ENCODE peak calls at places on chromosomes 5 and 9, in eight cellular contexts. Y is SK-N-SH, N is MM.1S, S is OCI-LY7, Q is GM23338, P is PC-3, U is neural progenitor cell, D is HCT116. I is an unnamed sample. For H3K4me1, the result is how much of the 10 kb centered on the place peaks cover.

GRCh38 chr9:23826120-23826629 is at the start of gene ELAVL2:
- DNase-seq in Y (peak), N (no peak), S (no peak), Q (peak), P (peak), U (peak), D (no peak), I (peak)

GRCh38 chr9:121692606-121693505 is 41.4 kb downstream of the DAB2IP start:
- DNase-seq in Y (no peak), N (no peak), S (no peak), Q (peak), P (peak), U (peak), D (peak), I (peak)

GRCh38 chr5:149240354-149240998 is 31.2 kb upstream of the AFAP1L1 start:
- DNase-seq in Y (no peak), N (no peak), S (no peak), Q (no peak), P (no peak), U (no peak), D (no peak), I (no peak)

GRCh38 chr5:143386725-143387124 is 16.8 kb downstream of the NR3C1 start:
- DNase-seq in Y (no peak), N (no peak), S (no peak), Q (no peak), P (no peak), U (no peak), D (no peak), I (no peak)

GRCh38 chr5:180211761-180212035 is 2.7 kb upstream of the RASGEF1C start:
- DNase-seq in Y (no peak), N (no peak), S (no peak), Q (no peak), P (no peak), U (no peak), D (no peak), I (no peak)

GRCh38 chr9:76610009-76610352 is 151.0 kb downstream of the GCNT1 start:
- DNase-seq in Y (no peak), N (no peak), S (no peak), Q (no peak), P (no peak), U (no peak), D (no peak), I (peak)

GRCh38 chr9:121529237-121529987 is 29.8 kb upstream of the GGTA1 start:
- DNase-seq in Y (peak), N (no peak), S (no peak), Q (no peak), P (peak), U (no peak), D (no peak), I (peak)

GRCh38 chr5:98713027-98713426 is 60.4 kb upstream of the RGMB start:
- DNase-seq in Y (no peak), N (no peak), S (no peak), Q (no peak), P (no peak), U (no peak), D (no peak), I (no peak)

GRCh38 chr5:160923927-160924705 is 72.1 kb upstream of the ATP10B start:
- DNase-seq in Y (no peak), N (no peak), S (no peak), Q (peak), P (peak), U (peak), D (no peak), I (peak)

GRCh38 chr5:169762338-169763095 is 125.4 kb downstream of the DOCK2 start:
- DNase-seq in Y (no peak), N (no peak), S (no peak), Q (no peak), P (peak), U (no peak), D (no peak), I (no peak)

GRCh38 chr9:97963232-97963631 is 19.9 kb upstream of the ANP32B start:
- DNase-seq in Y (no peak), N (no peak), S (no peak), Q (no peak), P (no peak), U (no peak), D (no peak), I (no peak)

GRCh38 chr5:11477786-11478185 is 426.5 kb downstream of the CTNND2 start:
- DNase-seq in Y (no peak), N (no peak), S (no peak), Q (no peak), P (no peak), U (no peak), D (no peak), I (no peak)

GRCh38 chr5:11482011-11482410 is 422.2 kb downstream of the CTNND2 start:
- DNase-seq in Y (no peak), N (no peak), S (no peak), Q (no peak), P (no peak), U (no peak), D (no peak), I (no peak)

GRCh38 chr5:11476866-11477265 is 427.4 kb downstream of the CTNND2 start:
- DNase-seq in Y (no peak), N (no peak), S (no peak), Q (no peak), P (no peak), U (no peak), D (no peak), I (no peak)
- TF ChIP-seq CTCF in Y (no peak), N (no peak), S (no peak), Q (no peak), P (no peak), U (no peak), D (no peak), I (no peak)

DNA sequence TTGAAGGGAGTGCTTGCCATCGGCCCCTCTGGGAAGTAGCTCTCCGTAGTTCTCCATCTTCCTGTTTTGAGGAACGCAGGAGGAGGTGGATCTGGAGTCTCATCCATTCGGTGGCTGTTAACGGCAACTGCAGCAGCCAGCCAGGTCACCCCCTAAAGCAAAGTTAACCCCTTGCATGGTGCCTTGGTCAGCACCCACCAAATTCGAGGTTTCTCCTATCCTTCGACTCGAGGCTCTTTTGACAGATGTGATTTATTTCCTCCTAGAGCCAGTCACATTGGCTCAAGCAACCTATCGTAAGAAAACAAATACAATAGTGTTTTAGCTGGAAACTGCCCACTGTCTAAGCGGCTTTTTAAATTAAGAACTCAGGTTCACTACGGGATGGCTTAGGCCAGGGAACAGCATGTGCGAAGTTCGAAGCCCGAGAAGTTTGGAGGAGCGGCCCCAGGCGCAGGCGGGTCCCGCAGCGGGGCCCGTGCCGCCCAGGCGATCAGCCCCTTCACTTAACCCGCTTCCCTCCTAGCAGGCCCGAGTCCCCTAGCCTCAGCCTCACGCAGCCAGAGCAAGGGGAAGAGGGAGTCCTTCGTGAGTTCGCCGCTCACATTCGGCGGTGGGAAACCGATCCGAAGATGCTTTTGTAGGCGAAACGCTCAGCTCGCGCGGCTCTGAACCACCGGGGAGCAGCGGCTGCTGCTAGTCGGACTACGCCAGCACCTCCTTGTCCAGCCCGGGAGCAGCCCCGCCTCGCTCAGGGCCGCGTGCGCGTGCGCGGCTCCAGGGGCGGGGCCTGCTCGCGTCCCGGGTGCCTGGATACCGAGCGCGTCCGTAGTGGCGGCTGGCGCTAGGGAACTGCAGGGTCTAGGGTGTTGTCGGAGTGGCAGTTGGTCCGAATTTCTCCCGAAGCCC is at the start of gene ROPN1L:
- DNase-seq in Y (peak), N (peak), S (peak), Q (peak), P (peak), U (peak), D (peak), I (peak)
- H3K4me1 ChIP-seq in Y (under half), N (under half), S (under half), Q (under half), P (under half), U (under half), D (under half), I (under half)

DNA sequence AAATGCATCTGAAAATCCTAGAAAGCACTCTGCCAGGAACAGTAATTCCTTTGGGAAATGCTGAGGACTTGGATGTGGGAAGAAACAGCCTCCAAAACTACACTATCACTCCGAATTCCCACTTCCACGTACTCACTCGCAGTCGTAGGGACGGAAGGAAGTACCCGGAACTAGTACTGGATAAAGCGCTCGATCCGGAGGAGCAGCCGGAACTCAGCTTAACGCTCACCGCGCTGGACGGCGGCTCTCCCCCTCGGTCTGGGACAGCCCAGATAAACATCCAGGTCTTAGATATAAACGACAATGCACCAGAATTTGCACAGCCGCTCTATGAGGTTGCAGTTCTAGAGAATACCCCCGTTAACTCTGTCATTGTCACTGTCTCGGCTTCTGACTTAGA is 786 bp downstream of the PCDHB3 start:
- DNase-seq in Y (peak), N (no peak), S (no peak), Q (peak), P (no peak), U (no peak), D (no peak), I (no peak)
- TF ChIP-seq EZH2phosphoT487 in Y (no peak), N (no peak), S (no peak), Q (no peak), P (no peak), U (no peak), D (no peak), I (no peak)

GRCh38 chr5:123091258-123091987 is 2.4 kb downstream of the PRDM6 start:
- DNase-seq in Y (no peak), N (no peak), S (no peak), Q (no peak), P (no peak), U (no peak), D (no peak), I (no peak)

GRCh38 chr5:123088031-123088805 is 823 bp upstream of the PRDM6 start:
- DNase-seq in Y (peak), N (no peak), S (no peak), Q (peak), P (no peak), U (peak), D (no peak), I (peak)

GRCh38 chr5:123089971-123090640 is 1.1 kb downstream of the PRDM6 start:
- DNase-seq in Y (peak), N (no peak), S (no peak), Q (peak), P (no peak), U (peak), D (no peak), I (peak)

GRCh38 chr5:123090641-123091257 is 1.7 kb downstream of the PRDM6 start:
- DNase-seq in Y (peak), N (no peak), S (no peak), Q (peak), P (no peak), U (peak), D (no peak), I (no peak)

GRCh38 chr5:123089572-123089970 is 530 bp downstream of the PRDM6 start:
- DNase-seq in Y (peak), N (no peak), S (no peak), Q (peak), P (no peak), U (peak), D (no peak), I (peak)
- TF ChIP-seq CTCF in Y (no peak), N (no peak), S (no peak), Q (no peak), P (no peak), U (no peak), D (no peak), I (no peak)

GRCh38 chr5:150486402-150487198 is 21.3 kb upstream of the NDST1 start:
- DNase-seq in Y (peak), N (peak), S (peak), Q (peak), P (peak), U (peak), D (peak), I (peak)
- H3K4me1 ChIP-seq in Y (half or more), N (under half), S (half or more), Q (half or more), P (under half), U (under half), D (under half), I (half or more)

DNA sequence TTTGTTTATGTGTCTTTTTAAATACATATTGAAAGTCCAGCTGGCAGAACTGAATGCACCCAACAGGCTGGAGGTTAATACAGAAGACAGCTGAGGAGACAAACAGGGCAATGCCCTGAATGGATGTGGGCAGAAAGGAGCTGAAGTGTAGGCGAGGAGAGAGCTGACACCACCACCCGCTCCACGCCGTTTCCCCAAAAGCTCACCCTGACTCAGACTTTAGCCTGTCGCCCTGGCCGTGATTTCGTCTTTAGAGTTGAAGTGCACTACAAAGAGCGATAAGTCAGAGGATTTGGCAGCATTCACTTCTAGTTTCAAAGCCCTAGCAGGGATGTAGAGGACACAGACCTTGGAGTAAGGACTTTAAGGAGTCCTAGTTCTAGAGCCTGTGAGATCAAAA is 2.2 kb upstream of the ERAP1 start:
- DNase-seq in Y (no peak), N (no peak), S (no peak), Q (no peak), P (no peak), U (no peak), D (no peak), I (no peak)
- TF ChIP-seq EZH2phosphoT487 in Y (no peak), N (no peak), S (no peak), Q (no peak), P (no peak), U (no peak), D (no peak), I (no peak)

GRCh38 chr9:133933426-133934026 is 58.6 kb downstream of the VAV2 start:
- DNase-seq in Y (no peak), N (no peak), S (no peak), Q (no peak), P (no peak), U (no peak), D (no peak), I (no peak)

GRCh38 chr9:133937120-133937519 is 55.0 kb downstream of the VAV2 start:
- DNase-seq in Y (no peak), N (no peak), S (no peak), Q (no peak), P (no peak), U (no peak), D (no peak), I (no peak)

GRCh38 chr9:133938086-133938485 is 54.0 kb downstream of the VAV2 start:
- DNase-seq in Y (no peak), N (no peak), S (no peak), Q (no peak), P (no peak), U (no peak), D (no peak), I (no peak)

GRCh38 chr9:133934512-133935221 is 57.5 kb downstream of the VAV2 start:
- DNase-seq in Y (no peak), N (no peak), S (no peak), Q (no peak), P (no peak), U (no peak), D (no peak), I (no peak)

DNA sequence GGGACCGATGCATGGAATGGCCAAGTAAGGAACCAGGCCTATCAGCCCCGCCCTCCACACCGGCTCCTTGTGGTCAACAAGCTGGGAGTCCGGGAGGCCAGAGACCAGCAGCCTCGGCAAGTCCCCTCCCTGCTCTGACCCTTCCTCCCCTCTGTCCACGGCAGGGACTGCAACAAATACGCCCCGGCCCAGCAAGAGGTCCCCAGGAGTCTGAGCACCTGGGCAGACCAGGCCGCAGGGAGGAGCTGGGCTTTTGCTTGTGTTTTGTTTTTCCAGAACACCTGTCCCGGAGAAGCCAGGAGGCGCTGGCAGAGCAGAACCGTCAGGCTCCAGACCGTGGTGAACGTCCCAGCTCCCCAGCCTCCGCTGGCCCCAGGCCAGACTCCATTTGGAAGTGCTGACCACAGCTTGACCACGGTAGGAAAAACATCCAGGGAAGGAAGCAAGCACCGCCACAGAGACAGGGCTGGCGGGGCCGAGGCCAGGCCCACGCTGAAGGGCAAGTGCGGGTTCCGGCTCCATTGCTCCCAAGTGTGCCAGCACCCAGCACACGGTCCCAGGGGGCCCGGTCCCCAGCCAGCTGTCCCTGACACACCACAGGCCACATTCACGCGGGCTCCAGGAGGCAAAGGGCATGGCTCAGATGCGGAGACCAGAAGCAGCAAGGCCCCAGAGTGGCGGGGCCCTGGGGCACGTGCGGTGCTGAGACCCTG is 56.6 kb downstream of the VAV2 start:
- DNase-seq in Y (peak), N (no peak), S (no peak), Q (no peak), P (no peak), U (no peak), D (no peak), I (peak)
- TF ChIP-seq CTCF in Y (no peak), N (no peak), S (no peak), Q (no peak), P (no peak), U (no peak), D (no peak), I (no peak)

DNA sequence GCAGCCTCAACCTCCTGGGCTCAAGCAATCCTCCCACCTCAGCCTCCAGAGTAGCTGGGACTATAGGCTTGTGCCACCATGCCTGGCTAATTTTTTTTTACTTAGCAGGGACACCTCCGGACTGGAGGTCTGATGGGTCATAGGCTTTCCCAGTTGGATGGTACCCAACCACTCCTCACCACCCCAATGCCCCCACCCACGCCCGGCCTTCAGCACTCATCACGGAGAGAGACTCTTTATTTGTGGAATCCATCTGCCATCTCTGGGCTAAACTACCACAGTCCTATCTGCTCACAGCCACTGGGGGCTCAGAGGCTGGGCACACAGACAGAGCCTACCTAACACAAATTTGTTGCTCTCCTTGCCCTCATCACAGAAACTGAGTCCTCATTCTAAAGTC is 58.3 kb upstream of the STXBP1 start:
- DNase-seq in Y (no peak), N (no peak), S (no peak), Q (no peak), P (no peak), U (no peak), D (no peak), I (no peak)
- H3K4me1 ChIP-seq in Y (under half), N (under half), S (under half), Q (under half), P (under half), U (under half), D (half or more), I (under half)

I was measured in hepatocyte.